ENCODE peak calls at places on chromosomes 11 and 22, in eight cellular contexts. L, D, E, J, V, K, U and Z are unnamed samples.

GRCh38 chr11:2576116-2576515 is 123.7 kb downstream of the KCNQ1OT1 start:
- DNase-seq in L (peak), K (no peak), E (no peak), J (no peak), D (no peak), V (peak), U (no peak), Z (no peak)

GRCh38 chr11:25163421-25163820 is 666.6 kb downstream of the LUZP2 start:
- DNase-seq in U (peak), L (no peak), E (no peak), J (no peak), K (no peak), V (no peak), D (no peak), Z (no peak)

GRCh38 chr22:20646906-20647305 is 127.0 kb upstream of the SERPIND1 start:
- DNase-seq in V (no peak), L (no peak), K (no peak), E (no peak), J (no peak), D (no peak), U (no peak), Z (no peak)

GRCh38 chr11:96393753-96394348 is 4.0 kb downstream of the JRKL start:
- DNase-seq in D (peak), E (peak), J (no peak), K (no peak), U (peak), V (no peak), L (no peak), Z (peak)

GRCh38 chr11:44788536-44789227 is 61.9 kb downstream of the TSPAN18 start:
- DNase-seq in E (no peak), V (no peak), J (no peak), U (no peak), L (no peak), K (no peak), D (no peak), Z (no peak)

GRCh38 chr22:44423556-44423955 is 74.5 kb downstream of the RTL6 start:
- DNase-seq in E (no peak), J (no peak), V (no peak), D (no peak), U (no peak), L (no peak), K (no peak), Z (no peak)

GRCh38 chr11:93648168-93648567 is 13.3 kb upstream of the CEP295 start:
- DNase-seq in L (no peak), J (no peak), U (peak), V (no peak), D (peak), E (peak), K (no peak), Z (peak)

GRCh38 chr11:114163830-114164401 is 104.4 kb downstream of the ZBTB16 start:
- DNase-seq in U (peak), J (peak), K (no peak), V (no peak), L (peak), E (no peak), D (no peak), Z (no peak)

GRCh38 chr22:41526802-41527799 is 17.2 kb downstream of the POLR3H start:
- DNase-seq in E (peak), U (peak), L (peak), D (peak), V (peak), K (peak), J (peak), Z (peak)

GRCh38 chr11:71298761-71299181 is 46.4 kb upstream of the SHANK2 start:
- DNase-seq in K (no peak), U (no peak), L (no peak), D (no peak), E (no peak), J (no peak), V (no peak), Z (no peak)

GRCh38 chr11:26483101-26483500 is 89.0 kb downstream of the MUC15 start:
- DNase-seq in K (no peak), U (no peak), J (no peak), L (no peak), E (no peak), V (no peak), D (no peak), Z (no peak)

GRCh38 chr11:131217313-131218297 is 152.8 kb upstream of the NTM start:
- DNase-seq in J (no peak), D (peak), V (no peak), K (peak), U (no peak), E (peak), L (no peak), Z (no peak)

GRCh38 chr11:123475478-123475877 is 45.4 kb downstream of the GRAMD1B start:
- DNase-seq in E (peak), U (peak), L (no peak), D (no peak), V (no peak), K (peak), J (no peak), Z (peak)

GRCh38 chr11:126790550-126790981 is 210.0 kb downstream of the KIRREL3 start:
- DNase-seq in D (no peak), V (no peak), L (peak), J (no peak), E (peak), U (peak), K (no peak), Z (no peak)

GRCh38 chr11:62208785-62209144 is 292 bp downstream of the SCGB2A1 start:
- DNase-seq in U (no peak), E (no peak), D (no peak), V (no peak), L (no peak), J (no peak), K (no peak), Z (no peak)

GRCh38 chr11:5369793-5370192 is 13.8 kb upstream of the OR51M1 start:
- DNase-seq in J (no peak), K (no peak), L (no peak), E (peak), V (no peak), U (peak), D (peak), Z (no peak)

GRCh38 chr22:47655930-47656329 is 893.5 kb downstream of the TBC1D22A start:
- DNase-seq in K (no peak), D (no peak), L (no peak), V (no peak), J (no peak), E (no peak), U (no peak), Z (no peak)

GRCh38 chr22:21837184-21837979 is 30.1 kb downstream of the MAPK1 start:
- DNase-seq in L (no peak), U (peak), J (no peak), E (peak), D (no peak), V (no peak), K (peak), Z (no peak)

GRCh38 chr11:35064114-35064800 is 74.7 kb upstream of the CD44 start:
- DNase-seq in J (no peak), U (peak), L (no peak), D (no peak), K (no peak), V (no peak), E (no peak), Z (no peak)

GRCh38 chr11:17932472-17932871 is 80.4 kb downstream of the SERGEF start:
- DNase-seq in U (no peak), V (no peak), K (no peak), E (no peak), L (no peak), J (no peak), D (no peak), Z (no peak)

GRCh38 chr11:107819361-107820014 is 39.1 kb downstream of the SLC35F2 start:
- DNase-seq in K (no peak), J (no peak), U (peak), L (no peak), D (no peak), E (peak), V (no peak), Z (no peak)

GRCh38 chr11:10487002-10487647 is 32.1 kb downstream of the AMPD3 start:
- DNase-seq in J (no peak), V (no peak), E (no peak), D (no peak), U (no peak), L (no peak), K (no peak), Z (no peak)

GRCh38 chr11:20840341-20840740 is 171.0 kb downstream of the NELL1 start:
- DNase-seq in U (no peak), D (no peak), J (no peak), E (no peak), V (no peak), L (no peak), K (no peak), Z (peak)

GRCh38 chr22:44683237-44683636 is 18.8 kb upstream of the PRR5 start:
- DNase-seq in U (no peak), J (no peak), L (no peak), K (no peak), E (no peak), D (peak), V (no peak), Z (no peak)

GRCh38 chr11:117473692-117474091 is 146.0 kb downstream of the CEP164 start:
- DNase-seq in J (no peak), U (no peak), E (peak), D (no peak), K (no peak), V (no peak), L (no peak), Z (no peak)

DNA sequence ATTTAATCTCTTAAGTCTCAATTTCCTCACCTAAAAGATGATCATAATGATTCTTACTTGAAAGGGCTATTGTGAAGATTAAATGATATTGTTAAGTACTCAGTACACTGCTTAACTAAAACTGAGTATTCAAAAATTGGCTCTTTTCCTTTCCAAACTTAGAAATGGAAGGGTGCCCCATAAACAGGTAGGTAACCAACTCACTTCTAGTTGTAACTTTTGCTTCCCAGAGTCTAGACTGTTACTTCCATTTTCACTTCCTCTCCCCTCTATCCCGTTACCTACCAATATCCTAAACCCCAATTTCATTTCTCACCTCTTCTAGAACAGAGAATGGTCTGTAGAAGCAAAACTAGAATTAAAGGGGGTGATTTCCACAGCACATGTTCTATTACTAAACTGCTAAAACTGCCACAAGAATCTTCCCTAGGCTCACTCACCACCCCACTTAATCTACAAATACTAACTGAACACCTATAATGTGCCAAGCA is 50.0 kb downstream of the RRAS2 start:
- DNase-seq in L (no peak), J (no peak), V (no peak), U (no peak), K (no peak), E (no peak), D (peak), Z (no peak)
- H3K4me3 ChIP-seq in L (no peak), J (no peak), V (no peak), U (no peak), K (no peak), E (no peak), D (no peak), Z (no peak)

GRCh38 chr11:6646040-6646439 is 9.6 kb downstream of the DCHS1 start:
- DNase-seq in J (peak), L (no peak), D (peak), V (no peak), K (no peak), E (no peak), U (peak), Z (no peak)

GRCh38 chr11:6647836-6648235 is 7.8 kb downstream of the DCHS1 start:
- DNase-seq in E (no peak), J (no peak), K (no peak), V (no peak), L (no peak), U (no peak), D (no peak), Z (no peak)

GRCh38 chr11:6646631-6647281 is 8.9 kb downstream of the DCHS1 start:
- DNase-seq in L (no peak), K (no peak), D (peak), J (peak), V (no peak), U (peak), E (no peak), Z (no peak)

GRCh38 chr11:6648505-6648904 is 7.1 kb downstream of the DCHS1 start:
- DNase-seq in J (no peak), L (no peak), V (no peak), D (no peak), E (no peak), U (no peak), K (no peak), Z (no peak)

GRCh38 chr11:6647282-6647679 is 8.3 kb downstream of the DCHS1 start:
- DNase-seq in K (no peak), U (peak), J (peak), L (no peak), E (no peak), D (no peak), V (no peak), Z (no peak)
- H3K4me3 ChIP-seq in K (no peak), U (no peak), J (peak), L (no peak), E (no peak), D (no peak), V (no peak), Z (no peak)

GRCh38 chr22:24555496-24556253 is at the start of gene SNRPD3:
- DNase-seq in L (peak), V (peak), J (peak), K (peak), E (peak), U (peak), D (peak), Z (peak)

GRCh38 chr22:24555160-24555495 is 190 bp upstream of the GUCD1 start:
- DNase-seq in D (peak), K (peak), L (peak), E (peak), J (peak), V (peak), U (peak), Z (peak)

GRCh38 chr22:24554316-24555159 is at the start of gene GUCD1:
- DNase-seq in E (peak), J (peak), K (peak), L (no peak), V (no peak), U (peak), D (peak), Z (no peak)

GRCh38 chr22:24550902-24551229 is 4.1 kb downstream of the GUCD1 start:
- DNase-seq in E (no peak), L (no peak), V (no peak), K (no peak), D (no peak), J (no peak), U (no peak), Z (no peak)

DNA sequence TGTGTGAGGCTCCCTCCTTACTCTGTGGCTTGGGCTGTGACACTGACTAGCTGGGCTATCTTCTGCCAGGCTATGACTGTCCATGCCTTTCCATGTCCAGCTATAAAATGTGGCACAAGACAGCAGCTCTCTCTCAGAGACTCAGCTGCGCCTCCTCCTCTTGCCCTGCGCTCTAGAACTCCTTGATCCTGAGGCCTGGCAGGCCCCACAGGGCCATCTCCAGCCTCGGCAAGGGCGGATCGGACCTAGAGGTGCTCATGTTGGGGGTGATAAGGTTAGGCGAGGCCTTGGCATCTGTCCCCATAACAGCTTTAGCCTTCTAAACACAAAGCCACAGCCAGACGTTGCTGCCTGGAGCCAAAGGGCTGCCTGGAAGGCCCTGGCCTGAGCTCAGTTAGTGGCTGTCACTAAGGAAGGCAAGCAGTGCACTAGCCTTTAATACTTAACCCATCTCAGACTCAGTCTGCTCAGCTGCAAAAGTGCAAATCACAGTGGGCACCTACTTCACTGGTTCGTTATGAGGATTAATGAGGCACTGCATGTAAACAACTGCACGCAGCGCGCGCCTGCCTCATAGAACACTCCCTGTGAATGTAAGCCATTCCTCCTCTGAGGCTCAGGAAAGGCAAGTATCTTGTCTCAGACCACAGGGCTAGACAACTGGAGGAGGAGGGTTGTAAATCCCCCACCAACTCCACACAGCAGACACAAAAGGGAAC is 1.2 kb downstream of the GUCD1 start:
- DNase-seq in L (no peak), E (no peak), K (no peak), V (no peak), J (peak), U (no peak), D (no peak), Z (peak)
- H3K4me3 ChIP-seq in L (peak), E (peak), K (peak), V (peak), J (peak), U (peak), D (peak), Z (peak)

DNA sequence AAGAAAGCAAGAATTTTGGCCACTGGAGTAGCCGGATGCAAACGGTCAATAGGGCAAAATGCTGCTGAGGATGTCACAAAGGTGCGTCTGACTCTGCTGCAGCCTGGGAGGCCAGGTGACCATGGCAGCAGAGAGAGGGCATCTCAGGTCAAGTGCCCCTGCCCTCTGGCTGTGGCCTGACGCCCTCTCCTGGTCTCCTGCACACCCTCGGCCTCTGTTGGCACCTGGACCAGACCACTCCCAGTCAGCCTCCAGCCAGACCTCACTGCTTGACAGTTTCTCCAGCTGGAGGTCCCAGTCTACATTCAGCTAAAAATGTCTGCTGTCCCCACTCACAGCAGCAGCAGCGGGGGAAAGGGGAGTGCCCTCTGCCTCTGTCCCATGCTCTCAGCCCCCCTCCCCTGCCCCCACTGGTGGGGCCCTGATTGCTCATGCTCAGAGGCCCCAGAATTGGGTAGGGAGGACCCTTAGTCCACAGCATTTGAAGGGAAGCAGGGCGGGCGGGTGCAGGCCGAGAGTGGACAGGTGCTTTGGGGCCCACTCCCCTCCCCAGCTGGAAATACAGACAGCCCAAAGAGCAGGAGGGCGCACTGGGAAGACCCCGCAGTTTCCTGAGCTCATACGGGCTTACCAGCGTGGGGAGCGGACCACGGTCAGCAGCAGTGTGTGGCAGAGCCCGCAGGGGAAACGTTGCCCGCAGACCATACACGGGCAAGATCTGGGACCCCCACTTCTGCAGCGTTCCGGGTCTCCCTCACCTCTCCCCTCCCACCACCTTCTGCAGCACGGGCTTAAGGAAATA is 1.6 kb upstream of the BRSK2 start:
- DNase-seq in L (no peak), K (no peak), U (no peak), J (no peak), D (no peak), E (no peak), V (peak), Z (no peak)
- H3K4me3 ChIP-seq in L (peak), K (no peak), U (no peak), J (peak), D (no peak), E (no peak), V (no peak), Z (no peak)

GRCh38 chr11:102422817-102423725 is 29.5 kb downstream of the TMEM123 start:
- DNase-seq in L (no peak), K (no peak), D (no peak), J (no peak), U (no peak), V (no peak), E (no peak), Z (no peak)
- H3K4me3 ChIP-seq in L (no peak), K (no peak), D (no peak), J (no peak), U (no peak), V (no peak), E (no peak), Z (no peak)

GRCh38 chr11:78420796-78421209 is 3.2 kb upstream of the GAB2 start:
- DNase-seq in V (no peak), L (no peak), U (peak), J (peak), K (peak), E (no peak), D (peak), Z (no peak)

GRCh38 chr11:78417888-78418583 is 416 bp upstream of the GAB2 start:
- DNase-seq in L (peak), U (peak), J (peak), K (peak), V (peak), E (peak), D (peak), Z (peak)

GRCh38 chr11:78418584-78419211 is 1.1 kb upstream of the GAB2 start:
- DNase-seq in K (no peak), V (no peak), U (no peak), L (no peak), D (no peak), J (no peak), E (no peak), Z (no peak)

GRCh38 chr11:78419327-78419726 is 1.7 kb upstream of the GAB2 start:
- DNase-seq in K (peak), E (peak), V (peak), U (peak), L (no peak), J (peak), D (no peak), Z (peak)

DNA sequence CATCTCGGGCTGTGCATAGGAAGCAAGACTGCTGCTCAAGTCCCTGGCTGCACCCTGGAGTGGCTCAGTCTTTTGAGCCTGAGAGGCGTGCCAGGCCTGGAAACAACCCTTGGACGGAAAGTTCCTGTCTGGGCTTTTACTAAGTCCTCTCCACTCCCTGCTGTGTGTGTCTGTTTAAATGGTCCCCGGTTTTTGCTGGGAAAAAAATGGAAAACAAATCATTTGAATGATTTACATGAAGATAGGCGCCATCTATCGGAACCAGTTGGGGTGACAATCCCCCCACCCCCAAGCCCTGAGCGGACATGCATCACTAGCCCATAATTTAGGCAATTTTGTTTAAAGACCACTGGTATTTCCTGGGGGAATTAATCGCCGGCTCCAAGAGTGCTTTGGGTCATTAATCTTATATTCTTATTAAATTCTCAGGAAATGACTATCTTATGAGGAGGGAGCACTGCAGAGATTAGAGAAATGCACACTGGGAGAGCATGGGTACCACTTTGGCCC is 2.7 kb upstream of the GAB2 start:
- DNase-seq in L (peak), K (peak), V (peak), U (peak), J (peak), D (peak), E (peak), Z (peak)
- H3K4me3 ChIP-seq in L (no peak), K (no peak), V (no peak), U (no peak), J (peak), D (no peak), E (no peak), Z (no peak)